ENCODE peak calls at places on chromosomes 2 and 18, in six cellular contexts. D is endothelial cell of umbilical vein, L is A549, W is K562, Q is GM12878, T is NB4. K is an unnamed sample.

GRCh38 chr2:166959556-166959955 is 71.3 kb downstream of the XIRP2 start:
- DNase-seq in D (no peak), L (no peak), W (no peak), Q (no peak), T (no peak), K (no peak)

GRCh38 chr18:8003878-8004675 is 437.0 kb downstream of the PTPRM start:
- DNase-seq in D (peak; percentile 79), L (no peak), W (no peak), Q (no peak), T (no peak), K (no peak)

GRCh38 chr2:222362336-222362735 is 62.0 kb upstream of the SGPP2 start:
- DNase-seq in D (peak; percentile 83), L (no peak), W (no peak), Q (no peak), T (no peak), K (no peak)

GRCh38 chr2:45882707-45883106 is 231.2 kb downstream of the PRKCE start:
- DNase-seq in D (no peak), L (no peak), W (no peak), Q (no peak), T (no peak), K (no peak)

GRCh38 chr2:184030978-184031377 is 567.4 kb upstream of the ZNF804A start:
- DNase-seq in D (no peak), L (no peak), W (no peak), Q (no peak), T (no peak), K (no peak)

GRCh38 chr2:231795525-231796327 is 9.5 kb downstream of the COPS7B start:
- DNase-seq in D (peak; percentile 89), L (peak; percentile 91), W (peak; percentile 11), Q (no peak), T (peak; percentile 44), K (peak; percentile 97)

GRCh38 chr2:238164906-238165287 is 6.1 kb downstream of the ERFE start:
- DNase-seq in D (no peak), L (no peak), W (no peak), Q (no peak), T (no peak), K (no peak)

GRCh38 chr2:29114841-29115609 is at the start of gene CLIP4:
- DNase-seq in D (peak; percentile 40), L (peak; percentile 53), W (no peak), Q (no peak), T (peak; percentile 65), K (no peak)

GRCh38 chr2:113057127-113057526 is 1.9 kb upstream of the IL36RN start:
- DNase-seq in D (no peak), L (no peak), W (no peak), Q (no peak), T (no peak), K (no peak)

GRCh38 chr2:65396348-65397026 is 35.9 kb downstream of the SPRED2 start:
- DNase-seq in D (no peak), L (peak; percentile 52), W (no peak), Q (no peak), T (no peak), K (peak; percentile 90)

GRCh38 chr2:27216416-27217137 is 592 bp upstream of the CAD start:
- DNase-seq in D (no peak), L (no peak), W (no peak), Q (no peak), T (no peak), K (no peak)

GRCh38 chr2:37020887-37021796 is 54.8 kb upstream of the STRN start:
- DNase-seq in D (no peak), L (no peak), W (no peak), Q (no peak), T (no peak), K (no peak)

GRCh38 chr2:140442319-140442718 is 1662.1 kb upstream of the NXPH2 start:
- DNase-seq in D (no peak), L (no peak), W (no peak), Q (no peak), T (no peak), K (no peak)

GRCh38 chr18:63433349-63433866 is 11.1 kb upstream of the VPS4B start:
- DNase-seq in D (no peak), L (no peak), W (no peak), Q (no peak), T (no peak), K (no peak)

GRCh38 chr2:18788590-18788989 is 199.2 kb upstream of the NT5C1B start:
- DNase-seq in D (peak; percentile 35), L (no peak), W (no peak), Q (no peak), T (no peak), K (no peak)

GRCh38 chr18:48771641-48772380 is 179.0 kb downstream of the SMAD7 start:
- DNase-seq in D (peak; percentile 34), L (no peak), W (no peak), Q (no peak), T (peak; percentile 49), K (no peak)

GRCh38 chr2:7994397-7994951 is 687.4 kb upstream of the ID2 start:
- DNase-seq in D (no peak), L (no peak), W (no peak), Q (no peak), T (no peak), K (no peak)

GRCh38 chr2:16496426-16497388 is 168.9 kb downstream of the CYRIA start:
- DNase-seq in D (no peak), L (no peak), W (no peak), Q (no peak), T (no peak), K (no peak)

GRCh38 chr2:102120261-102121259 is 22.0 kb upstream of the IL1R1 start:
- DNase-seq in D (no peak), L (no peak), W (no peak), Q (no peak), T (no peak), K (no peak)

GRCh38 chr2:8595821-8596600 is 85.8 kb upstream of the ID2 start:
- DNase-seq in D (no peak), L (no peak), W (no peak), Q (no peak), T (no peak), K (no peak)

GRCh38 chr18:6842081-6842480 is 112.6 kb downstream of the ARHGAP28 start:
- DNase-seq in D (no peak), L (no peak), W (no peak), Q (no peak), T (no peak), K (no peak)

GRCh38 chr2:128187032-128187654 is 96.1 kb downstream of the UGGT1 start:
- DNase-seq in D (peak; percentile 85), L (peak; percentile 33), W (peak; percentile 35), Q (no peak), T (no peak), K (no peak)

GRCh38 chr2:189561371-189561948 is 19.1 kb downstream of the SLC40A1 start:
- DNase-seq in D (no peak), L (no peak), W (no peak), Q (no peak), T (no peak), K (no peak)

GRCh38 chr2:25833566-25833965 is 44.7 kb downstream of the ASXL2 start:
- DNase-seq in D (no peak), L (peak; percentile 50), W (peak; percentile 76), Q (no peak), T (no peak), K (no peak)

GRCh38 chr2:234836251-234836650 is 115.6 kb upstream of the SH3BP4 start:
- DNase-seq in D (no peak), L (no peak), W (no peak), Q (no peak), T (no peak), K (peak; percentile 66)

GRCh38 chr2:7523557-7524210 is 606.5 kb downstream of the RNF144A start:
- DNase-seq in D (no peak), L (no peak), W (no peak), Q (no peak), T (no peak), K (no peak)

GRCh38 chr2:150075831-150076230 is 411.6 kb downstream of the RND3 start:
- DNase-seq in D (peak; percentile 46), L (peak; percentile 33), W (no peak), Q (no peak), T (no peak), K (no peak)

GRCh38 chr2:26584656-26585055 is 56.5 kb downstream of the CIB4 start:
- DNase-seq in D (no peak), L (no peak), W (no peak), Q (no peak), T (no peak), K (no peak)

GRCh38 chr18:1147616-1148184 is 243.0 kb downstream of the ADCYAP1 start:
- DNase-seq in D (no peak), L (no peak), W (no peak), Q (no peak), T (no peak), K (no peak)

GRCh38 chr2:7430421-7430868 is 513.2 kb downstream of the RNF144A start:
- DNase-seq in D (no peak), L (no peak), W (no peak), Q (no peak), T (no peak), K (no peak)

GRCh38 chr2:138974651-138975050 is 194.5 kb upstream of the NXPH2 start:
- DNase-seq in D (no peak), L (no peak), W (no peak), Q (no peak), T (no peak), K (no peak)

DNA sequence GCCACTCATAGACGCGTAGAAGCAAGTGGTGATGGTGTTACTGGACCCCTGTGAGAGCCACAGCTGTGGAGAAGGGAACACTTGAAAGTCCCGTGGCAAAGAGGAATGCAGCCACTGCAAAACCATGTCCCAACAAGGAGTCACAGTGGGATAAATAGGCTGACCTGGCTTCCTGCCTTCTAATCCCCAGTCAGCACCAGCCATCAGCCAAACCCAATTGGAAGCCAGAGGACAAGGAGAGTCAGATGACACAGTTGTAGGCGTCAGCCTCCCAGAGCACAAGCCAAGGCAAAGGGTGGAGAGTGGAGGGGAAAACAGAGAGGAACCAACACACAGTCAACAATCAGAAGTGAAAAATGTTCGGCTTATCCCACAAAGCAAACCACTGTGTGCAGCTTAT is 5.5 kb upstream of the CYBRD1 start:
- DNase-seq in D (no peak), L (no peak), W (peak; percentile 19), Q (no peak), T (no peak), K (no peak)
- TF ChIP-seq MYC in D (no peak), L (no peak), W (no peak), Q (no peak), T (no peak), K (no peak)

GRCh38 chr2:108981846-108982245 is 7.2 kb downstream of the EDAR start:
- DNase-seq in D (no peak), L (no peak), W (no peak), Q (no peak), T (no peak), K (no peak)
- TF ChIP-seq MYC in D (no peak), L (no peak), W (no peak), Q (no peak), T (no peak), K (no peak)

DNA sequence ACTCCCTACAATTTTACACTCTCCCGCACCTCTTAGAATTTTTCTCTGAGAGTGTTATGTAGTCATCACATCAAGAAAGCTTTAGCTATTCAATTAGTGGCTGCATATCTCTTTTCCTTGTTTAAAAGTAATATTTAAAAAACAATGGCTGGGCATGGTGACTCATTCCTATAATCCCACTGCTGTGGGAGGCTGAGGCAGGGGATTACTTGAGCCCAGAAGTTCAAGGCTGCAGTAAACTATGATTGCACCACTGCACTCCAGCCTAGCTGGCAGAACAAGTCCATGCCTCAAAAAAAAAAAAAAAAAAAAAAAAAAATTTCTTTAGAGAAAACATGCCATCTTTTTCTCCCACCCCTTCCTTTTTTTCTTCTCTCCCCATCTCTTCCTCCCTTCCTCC is 44.3 kb downstream of the AQP4 start:
- DNase-seq in D (no peak), L (no peak), W (no peak), Q (no peak), T (peak; percentile 14), K (peak; percentile 10)
- TF ChIP-seq MYC in D (no peak), L (no peak), W (no peak), Q (no peak), T (no peak), K (no peak)

GRCh38 chr2:183021613-183022012 is 16.6 kb downstream of the NCKAP1 start:
- DNase-seq in D (no peak), L (no peak), W (no peak), Q (no peak), T (no peak), K (no peak)
- TF ChIP-seq MYC in D (no peak), L (no peak), W (no peak), Q (no peak), T (no peak), K (no peak)

K was measured in HepG2.